ENCODE peak calls at places on chromosomes 7 and 10, in six cellular contexts. W is stomach, I is fibroblast of lung, B is brain microvascular endothelial cell, E is pancreas, G is neural progenitor cell. K is an unnamed sample.

GRCh38 chr7:47516985-47517590 is 64.8 kb downstream of the TNS3 start:
- DNase-seq in W (peak; percentile 88), I (peak; percentile 37), B (no peak), E (peak; percentile 49), G (no peak), K (no peak)

GRCh38 chr10:62916157-62916603 is 100.0 kb upstream of the EGR2 start:
- DNase-seq in W (no peak), I (peak; percentile 83), B (peak; percentile 67), E (no peak), G (no peak), K (no peak)

GRCh38 chr7:135180122-135180521 is 9.6 kb upstream of the CYREN start:
- DNase-seq in W (no peak), I (no peak), B (no peak), E (no peak), G (no peak), K (no peak)

GRCh38 chr7:39659356-39660013 is 36.1 kb downstream of the RALA start:
- DNase-seq in W (no peak), I (peak; percentile 28), B (no peak), E (no peak), G (no peak), K (no peak)

GRCh38 chr7:69640925-69641594 is 42.8 kb downstream of the AUTS2 start:
- DNase-seq in W (no peak), I (no peak), B (no peak), E (no peak), G (no peak), K (no peak)

GRCh38 chr10:12921163-12921562 is 80.3 kb downstream of the CCDC3 start:
- DNase-seq in W (no peak), I (no peak), B (no peak), E (no peak), G (no peak), K (no peak)

GRCh38 chr7:155962191-155962967 is 150.1 kb upstream of the SHH start:
- DNase-seq in W (peak; percentile 56), I (peak; percentile 94), B (peak; percentile 85), E (no peak), G (no peak), K (no peak)

GRCh38 chr7:121041516-121042148 is 53.1 kb downstream of the CPED1 start:
- DNase-seq in W (no peak), I (no peak), B (peak; percentile 54), E (no peak), G (no peak), K (no peak)

GRCh38 chr7:91596287-91596686 is 284.2 kb downstream of the MTERF1 start:
- DNase-seq in W (no peak), I (no peak), B (no peak), E (no peak), G (no peak), K (no peak)

GRCh38 chr7:75555736-75556135 is 63.6 kb downstream of the SPDYE5 start:
- DNase-seq in W (no peak), I (no peak), B (no peak), E (no peak), G (no peak), K (no peak)

GRCh38 chr10:17644485-17644964 is 574 bp downstream of the STAM start:
- DNase-seq in W (no peak), I (no peak), B (peak; percentile 34), E (no peak), G (no peak), K (peak; percentile 53)

GRCh38 chr7:2224934-2225333 is 7.8 kb downstream of the MAD1L1 start:
- DNase-seq in W (no peak), I (no peak), B (no peak), E (no peak), G (no peak), K (no peak)

GRCh38 chr7:76393116-76394031 is 16.1 kb downstream of the SSC4D start:
- DNase-seq in W (peak; percentile 95), I (peak; percentile 72), B (peak; percentile 76), E (peak; percentile 96), G (peak; percentile 87), K (peak; percentile 95)

GRCh38 chr10:117539903-117540639 is 2.5 kb upstream of the EMX2 start:
- DNase-seq in W (no peak), I (no peak), B (no peak), E (no peak), G (peak; percentile 69), K (no peak)
- H3K27me3 ChIP-seq in W (peaks cover 96% of the 10 kb centered on the region), I (peaks cover 76% of the 10 kb centered on the region), B (peaks cover 53% of the 10 kb centered on the region), E (peaks cover 22% of the 10 kb centered on the region), G (peaks cover 98% of the 10 kb centered on the region), K (peaks cover 96% of the 10 kb centered on the region)

GRCh38 chr7:16419859-16420258 is 1.5 kb downstream of the CRPPA start:
- DNase-seq in W (no peak), I (no peak), B (no peak), E (no peak), G (no peak), K (no peak)

GRCh38 chr7:16416289-16417282 is 4.8 kb downstream of the CRPPA start:
- DNase-seq in W (no peak), I (peak; percentile 85), B (peak; percentile 54), E (no peak), G (no peak), K (no peak)

GRCh38 chr7:16420329-16420648 is 1.0 kb downstream of the CRPPA start:
- DNase-seq in W (no peak), I (no peak), B (no peak), E (no peak), G (no peak), K (no peak)

GRCh38 chr7:16419126-16419525 is 2.2 kb downstream of the CRPPA start:
- DNase-seq in W (no peak), I (no peak), B (no peak), E (no peak), G (no peak), K (no peak)

DNA sequence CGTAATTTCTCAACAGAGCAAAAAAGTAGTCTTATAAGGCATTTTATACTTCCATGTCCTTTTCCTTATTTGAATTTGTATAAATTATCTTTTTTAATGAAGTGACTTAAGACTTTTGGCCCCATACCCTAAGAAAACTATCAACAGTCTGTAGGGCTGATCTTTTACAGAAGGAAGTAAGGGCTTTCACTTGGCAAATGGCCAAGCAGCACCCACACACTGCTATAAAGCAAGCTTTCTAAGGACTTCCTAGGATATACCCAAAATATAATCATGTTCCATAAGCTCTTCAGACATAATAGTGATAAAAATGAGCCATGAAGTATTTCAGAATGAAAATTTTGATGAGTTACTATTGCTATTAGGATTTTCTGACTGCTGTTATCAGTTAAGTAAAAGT is 3.4 kb downstream of the CRPPA start:
- DNase-seq in W (no peak), I (no peak), B (no peak), E (no peak), G (no peak), K (no peak)
- TF ChIP-seq CTCF in W (no peak), I (no peak), B (no peak), E (no peak), G (no peak), K (no peak)

GRCh38 chr10:26457088-26457487 is 18.9 kb downstream of the APBB1IP start:
- DNase-seq in W (no peak), I (no peak), B (no peak), E (no peak), G (no peak), K (no peak)
- H3K27ac ChIP-seq in W (no peak overlapping the region), I (no peak overlapping the region), B (no peak overlapping the region), E (no peak overlapping the region), G (no peak overlapping the region), K (no peak overlapping the region)

GRCh38 chr7:27112361-27112760 is 9.9 kb upstream of the HOXA2 start:
- DNase-seq in W (no peak), I (no peak), B (no peak), E (no peak), G (no peak), K (no peak)
- H3K27me3 ChIP-seq in W (peaks cover 45% of the 10 kb centered on the region), I (no peaks in the 10 kb centered on the region), B (peaks cover 93% of the 10 kb centered on the region), E (peaks cover 2% of the 10 kb centered on the region), G (peaks cover 100% of the 10 kb centered on the region), K (peaks cover 76% of the 10 kb centered on the region)